ENCODE peak calls at places on chromosomes 4 and X, in nine cellular contexts. I, S, L, A, N, W, E, D and O are unnamed samples.
A peak's percentile ranks its signal among the peaks of the same experiment; 100 is the strongest.

GRCh38 chr4:7261174-7261573 is 68.8 kb downstream of the SORCS2 start:
- DNase-seq in E (no peak), D (no peak), S (no peak), L (peak; percentile 62), I (no peak), N (no peak), W (no peak), A (no peak), O (no peak)

GRCh38 chr4:129344058-129344457 is 248.1 kb downstream of the C4orf33 start:
- DNase-seq in S (peak; percentile 32), D (peak; percentile 63), L (peak; percentile 66), A (peak; percentile 49), I (peak; percentile 2), W (no peak), N (no peak), E (no peak), O (no peak)

GRCh38 chr4:48766393-48766792 is 13.7 kb downstream of the FRYL start:
- DNase-seq in N (no peak), S (no peak), A (no peak), I (no peak), D (no peak), W (no peak), E (no peak), L (no peak), O (no peak)

GRCh38 chr4:9953089-9953488 is 68.2 kb downstream of the SLC2A9 start:
- DNase-seq in S (no peak), I (no peak), L (no peak), E (no peak), A (no peak), W (no peak), N (no peak), D (no peak), O (no peak)

GRCh38 chr4:21490682-21491081 is 457.9 kb downstream of the KCNIP4 start:
- DNase-seq in L (no peak), N (no peak), I (no peak), A (no peak), D (no peak), W (no peak), E (no peak), S (no peak), O (no peak)

GRCh38 chr4:14918336-14918735 is 83.9 kb upstream of the CPEB2 start:
- DNase-seq in S (no peak), W (no peak), L (no peak), I (peak; percentile 6), E (no peak), A (no peak), N (no peak), D (no peak), O (no peak)

GRCh38 chr4:106795326-106795725 is 240.8 kb downstream of the DKK2 start:
- DNase-seq in N (no peak), L (peak; percentile 3), W (no peak), E (no peak), I (no peak), D (no peak), A (no peak), S (no peak), O (no peak)

GRCh38 chr4:11005321-11005720 is 320.8 kb upstream of the CLNK start:
- DNase-seq in A (no peak), W (no peak), I (no peak), S (no peak), N (no peak), E (no peak), D (no peak), L (no peak), O (no peak)

GRCh38 chr4:52370576-52370975 is 288.5 kb downstream of the USP46 start:
- DNase-seq in E (no peak), I (no peak), W (no peak), D (no peak), N (no peak), S (no peak), A (no peak), L (no peak), O (no peak)

GRCh38 chrX:56564182-56564885 is 907 bp downstream of the UBQLN2 start:
- DNase-seq in D (peak; percentile 53), W (peak; percentile 64), I (no peak), S (no peak), A (peak; percentile 39), L (peak; percentile 60), N (no peak), E (peak; percentile 32), O (no peak)

GRCh38 chrX:134459683-134460004 is 321 bp upstream of the HPRT1 start:
- DNase-seq in A (no peak), N (no peak), L (no peak), D (no peak), W (peak; percentile 10), E (no peak), S (peak; percentile 2), I (no peak), O (no peak)

GRCh38 chr4:89545315-89545714 is 237.7 kb upstream of the GPRIN3 start:
- DNase-seq in E (no peak), W (no peak), I (no peak), S (no peak), L (no peak), D (no peak), N (no peak), A (no peak), O (no peak)

GRCh38 chrX:114626323-114626722 is 42.4 kb downstream of the HTR2C start:
- DNase-seq in W (no peak), A (peak; percentile 12), S (no peak), N (no peak), I (no peak), D (no peak), L (peak; percentile 32), E (no peak), O (no peak)

GRCh38 chr4:80202784-80203553 is 5.7 kb downstream of the PRDM8 start:
- DNase-seq in L (peak; percentile 68), N (no peak), I (no peak), D (peak; percentile 30), A (no peak), S (peak; percentile 44), W (peak; percentile 83), E (peak; percentile 22), O (peak; percentile 64)

GRCh38 chr4:8238515-8239053 is 31.0 kb upstream of the HTRA3 start:
- DNase-seq in N (no peak), D (peak; percentile 21), L (no peak), I (no peak), W (no peak), A (no peak), S (peak; percentile 35), E (no peak), O (no peak)

GRCh38 chr4:56400560-56400959 is 13.3 kb upstream of the AASDH start:
- DNase-seq in N (no peak), W (no peak), D (no peak), L (no peak), S (no peak), E (no peak), I (no peak), A (no peak), O (no peak)

GRCh38 chr4:99816611-99817309 is at the start of gene DAPP1:
- DNase-seq in L (no peak), D (peak; percentile 5), N (peak; percentile 63), A (no peak), I (no peak), S (no peak), W (peak; percentile 94), E (no peak), O (peak; percentile 64)